ENCODE peak calls at places on chromosomes 7 and 10, in five cellular contexts. S is HCT116, J is K562, C is H1, X is GM12878. I is an unnamed sample.

GRCh38 chr7:33422825-33423645 is 293.7 kb downstream of the BBS9 start:
- DNase-seq in C (no peak), S (no peak), J (no peak), X (no peak), I (no peak)

GRCh38 chr7:1091644-1092027 is 3.7 kb downstream of the GPER1 start:
- DNase-seq in X (no peak), C (no peak), J (no peak), S (no peak), I (no peak)

GRCh38 chr10:14889318-14889717 is 10.7 kb downstream of the SUV39H2 start:
- DNase-seq in X (no peak), J (peak), S (no peak), C (no peak), I (no peak)

GRCh38 chr7:16189026-16189715 is 232.2 kb downstream of the CRPPA start:
- DNase-seq in S (no peak), X (no peak), C (no peak), J (no peak), I (no peak)

GRCh38 chr7:112193915-112194502 is 12.2 kb downstream of the DOCK4 start:
- DNase-seq in S (no peak), J (no peak), X (no peak), C (no peak), I (peak)

GRCh38 chr10:131049051-131049450 is 262.5 kb downstream of the TCERG1L start:
- DNase-seq in C (peak), X (no peak), S (no peak), J (no peak), I (no peak)

GRCh38 chr10:98267894-98268693 is at the start of gene LOXL4:
- DNase-seq in C (no peak), J (peak), S (no peak), X (no peak), I (no peak)

GRCh38 chr7:27905951-27906350 is 166.0 kb downstream of the TAX1BP1 start:
- DNase-seq in C (no peak), J (no peak), S (no peak), X (no peak), I (no peak)

GRCh38 chr10:4775808-4776207 is 50.2 kb upstream of the AKR1E2 start:
- DNase-seq in J (no peak), S (no peak), C (no peak), X (no peak), I (no peak)

GRCh38 chr7:142594078-142594477 is 155.2 kb upstream of the PRSS1 start:
- DNase-seq in J (no peak), S (no peak), C (no peak), X (no peak), I (no peak)

GRCh38 chr10:102645741-102646609 is 1.7 kb downstream of the TRIM8 start:
- DNase-seq in C (peak), X (peak), J (peak), S (peak), I (peak)

GRCh38 chr10:67663449-67664087 is 32.4 kb downstream of the CTNNA3 start:
- DNase-seq in C (no peak), J (no peak), X (no peak), S (no peak), I (no peak)

GRCh38 chr7:147380926-147381325 is 1209.6 kb upstream of the C7orf33 start:
- DNase-seq in X (no peak), C (no peak), J (no peak), S (no peak), I (no peak)

GRCh38 chr7:147376152-147376551 is 1214.4 kb upstream of the C7orf33 start:
- DNase-seq in J (no peak), S (no peak), C (no peak), X (no peak), I (no peak)
- TF ChIP-seq SRF in J (no peak), S (no peak), C (no peak), X (no peak), I (no peak)

DNA sequence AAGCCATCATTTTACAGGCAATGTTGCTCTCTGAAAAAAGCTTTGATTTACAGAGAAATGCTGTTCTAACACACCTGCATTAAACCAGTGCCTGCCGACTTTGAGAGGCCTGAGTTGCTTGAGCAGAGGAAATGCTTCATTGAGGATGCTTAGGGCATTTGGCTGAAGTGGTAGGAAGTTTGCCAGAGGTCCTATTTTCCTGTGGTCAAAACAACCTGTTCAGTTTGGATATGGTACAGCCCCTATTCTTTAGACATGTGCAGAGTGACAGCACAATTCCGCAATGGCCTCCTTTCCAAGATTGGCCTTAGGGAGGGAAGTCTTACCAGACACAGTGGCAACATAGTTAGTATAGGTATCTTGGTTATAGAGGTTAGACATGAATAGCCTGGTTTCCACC is 643.5 kb downstream of the AUTS2 start:
- DNase-seq in C (no peak), J (no peak), X (no peak), S (no peak), I (no peak)
- TF ChIP-seq SRF in C (no peak), J (no peak), X (no peak), S (no peak), I (no peak)

GRCh38 chr7:5997210-5997808 is 11.5 kb downstream of the PMS2 start:
- DNase-seq in S (no peak), C (no peak), X (no peak), J (peak), I (peak)
- TF ChIP-seq SRF in S (no peak), C (no peak), X (no peak), J (no peak), I (no peak)

GRCh38 chr7:20894806-20895205 is 108.1 kb upstream of the SP8 start:
- DNase-seq in J (no peak), C (no peak), X (no peak), S (no peak), I (no peak)
- TF ChIP-seq SRF in J (no peak), C (no peak), X (no peak), S (no peak), I (no peak)

I was measured in HepG2.